ENCODE peak calls at places on chromosomes 1 and 21, in ten cellular contexts. One of them, this sample, is unnamed.

GRCh38 chr1:67679691-67680090 is 5.3 kb upstream of the GADD45A start:
- DNase-seq in pancreas: no peak
- DNase-seq in ovary: no peak
- DNase-seq in thoracic aorta: no peak
- DNase-seq in fibroblast of lung: peak; percentile 61
- DNase-seq in keratinocyte: no peak
- DNase-seq in PC-3: peak; percentile 81
- DNase-seq in H9: no peak
- DNase-seq in neural progenitor cell: no peak
- DNase-seq in endodermal cell: no peak
- DNase-seq in this sample: no peak

GRCh38 chr1:15757575-15758401 is 807 bp upstream of the FBLIM1 start:
- DNase-seq in H9: peak; percentile 70
- DNase-seq in ovary: no peak
- DNase-seq in thoracic aorta: no peak
- DNase-seq in pancreas: no peak
- DNase-seq in fibroblast of lung: peak; percentile 40
- DNase-seq in neural progenitor cell: peak; percentile 73
- DNase-seq in endodermal cell: peak; percentile 83
- DNase-seq in PC-3: peak; percentile 34
- DNase-seq in keratinocyte: no peak
- DNase-seq in this sample: no peak

GRCh38 chr1:66733348-66734017 is 18.8 kb upstream of the DYNLT5 start:
- DNase-seq in keratinocyte: no peak
- DNase-seq in endodermal cell: no peak
- DNase-seq in fibroblast of lung: peak; percentile 62
- DNase-seq in pancreas: no peak
- DNase-seq in PC-3: peak; percentile 68
- DNase-seq in H9: no peak
- DNase-seq in ovary: no peak
- DNase-seq in neural progenitor cell: no peak
- DNase-seq in thoracic aorta: no peak
- DNase-seq in this sample: no peak

GRCh38 chr1:24147194-24147593 is 4.3 kb upstream of the IL22RA1 start:
- DNase-seq in pancreas: no peak
- DNase-seq in thoracic aorta: no peak
- DNase-seq in H9: no peak
- DNase-seq in ovary: no peak
- DNase-seq in neural progenitor cell: no peak
- DNase-seq in fibroblast of lung: no peak
- DNase-seq in keratinocyte: no peak
- DNase-seq in PC-3: no peak
- DNase-seq in endodermal cell: no peak
- DNase-seq in this sample: no peak

GRCh38 chr21:15520811-15521643 is 208.8 kb upstream of the USP25 start:
- DNase-seq in fibroblast of lung: no peak
- DNase-seq in H9: no peak
- DNase-seq in PC-3: peak; percentile 43
- DNase-seq in ovary: no peak
- DNase-seq in thoracic aorta: no peak
- DNase-seq in keratinocyte: no peak
- DNase-seq in endodermal cell: no peak
- DNase-seq in neural progenitor cell: peak; percentile 37
- DNase-seq in pancreas: no peak
- DNase-seq in this sample: no peak

GRCh38 chr21:40471103-40471502 is 375.9 kb downstream of the DSCAM start:
- DNase-seq in pancreas: no peak
- DNase-seq in endodermal cell: no peak
- DNase-seq in keratinocyte: no peak
- DNase-seq in H9: no peak
- DNase-seq in ovary: no peak
- DNase-seq in neural progenitor cell: no peak
- DNase-seq in thoracic aorta: no peak
- DNase-seq in fibroblast of lung: peak; percentile 53
- DNase-seq in PC-3: no peak
- DNase-seq in this sample: no peak

GRCh38 chr1:16085521-16085920 is 12.1 kb upstream of the FAM131C start:
- DNase-seq in PC-3: no peak
- DNase-seq in endodermal cell: no peak
- DNase-seq in keratinocyte: no peak
- DNase-seq in fibroblast of lung: no peak
- DNase-seq in H9: no peak
- DNase-seq in thoracic aorta: no peak
- DNase-seq in pancreas: no peak
- DNase-seq in ovary: no peak
- DNase-seq in neural progenitor cell: no peak
- DNase-seq in this sample: no peak

GRCh38 chr1:74396942-74397341 is 115.5 kb downstream of the LRRC53 start:
- DNase-seq in PC-3: no peak
- DNase-seq in ovary: peak; percentile 51
- DNase-seq in neural progenitor cell: no peak
- DNase-seq in pancreas: no peak
- DNase-seq in keratinocyte: no peak
- DNase-seq in endodermal cell: no peak
- DNase-seq in thoracic aorta: no peak
- DNase-seq in H9: no peak
- DNase-seq in fibroblast of lung: no peak
- DNase-seq in this sample: no peak

GRCh38 chr1:24775901-24776300 is 30.7 kb downstream of the CLIC4 start:
- DNase-seq in pancreas: no peak
- DNase-seq in PC-3: no peak
- DNase-seq in ovary: no peak
- DNase-seq in thoracic aorta: no peak
- DNase-seq in H9: no peak
- DNase-seq in fibroblast of lung: no peak
- DNase-seq in neural progenitor cell: no peak
- DNase-seq in keratinocyte: no peak
- DNase-seq in endodermal cell: no peak
- DNase-seq in this sample: no peak

GRCh38 chr1:46681333-46682034 is 9.8 kb downstream of the TEX38 start:
- DNase-seq in keratinocyte: no peak
- DNase-seq in pancreas: no peak
- DNase-seq in neural progenitor cell: peak; percentile 10
- DNase-seq in PC-3: peak; percentile 18
- DNase-seq in H9: no peak
- DNase-seq in thoracic aorta: no peak
- DNase-seq in ovary: no peak
- DNase-seq in endodermal cell: no peak
- DNase-seq in fibroblast of lung: no peak
- DNase-seq in this sample: no peak

GRCh38 chr1:228416217-228416971 is at the start of gene TRIM17:
- DNase-seq in thoracic aorta: no peak
- DNase-seq in ovary: no peak
- DNase-seq in PC-3: no peak
- DNase-seq in H9: peak; percentile 70
- DNase-seq in endodermal cell: peak; percentile 94
- DNase-seq in neural progenitor cell: peak; percentile 91
- DNase-seq in fibroblast of lung: peak; percentile 23
- DNase-seq in keratinocyte: no peak
- DNase-seq in pancreas: no peak
- DNase-seq in this sample: no peak

GRCh38 chr1:168004531-168004930 is 67.7 kb upstream of the MPC2 start:
- DNase-seq in pancreas: no peak
- DNase-seq in PC-3: no peak
- DNase-seq in ovary: no peak
- DNase-seq in thoracic aorta: no peak
- DNase-seq in H9: no peak
- DNase-seq in fibroblast of lung: no peak
- DNase-seq in endodermal cell: no peak
- DNase-seq in keratinocyte: no peak
- DNase-seq in neural progenitor cell: no peak
- DNase-seq in this sample: no peak

GRCh38 chr1:231419738-231420298 is 2.3 kb downstream of the EGLN1 start:
- DNase-seq in keratinocyte: no peak
- DNase-seq in H9: no peak
- DNase-seq in fibroblast of lung: peak; percentile 38
- DNase-seq in pancreas: no peak
- DNase-seq in neural progenitor cell: peak; percentile 5
- DNase-seq in thoracic aorta: no peak
- DNase-seq in endodermal cell: no peak
- DNase-seq in ovary: no peak
- DNase-seq in PC-3: no peak
- DNase-seq in this sample: no peak

GRCh38 chr1:209073879-209074278 is 509.6 kb upstream of the CAMK1G start:
- DNase-seq in PC-3: no peak
- DNase-seq in H9: no peak
- DNase-seq in fibroblast of lung: no peak
- DNase-seq in ovary: no peak
- DNase-seq in thoracic aorta: no peak
- DNase-seq in endodermal cell: no peak
- DNase-seq in pancreas: no peak
- DNase-seq in neural progenitor cell: no peak
- DNase-seq in keratinocyte: no peak
- DNase-seq in this sample: no peak

GRCh38 chr1:209080170-209080781 is 503.2 kb upstream of the CAMK1G start:
- DNase-seq in PC-3: peak; percentile 77
- DNase-seq in thoracic aorta: no peak
- DNase-seq in keratinocyte: peak; percentile 86
- DNase-seq in ovary: no peak
- DNase-seq in neural progenitor cell: no peak
- DNase-seq in fibroblast of lung: peak; percentile 65
- DNase-seq in H9: no peak
- DNase-seq in endodermal cell: no peak
- DNase-seq in pancreas: no peak
- DNase-seq in this sample: no peak

GRCh38 chr1:209072481-209072880 is 511.0 kb upstream of the CAMK1G start:
- DNase-seq in H9: no peak
- DNase-seq in endodermal cell: no peak
- DNase-seq in keratinocyte: no peak
- DNase-seq in PC-3: peak; percentile 88
- DNase-seq in neural progenitor cell: no peak
- DNase-seq in fibroblast of lung: peak; percentile 36
- DNase-seq in ovary: no peak
- DNase-seq in pancreas: no peak
- DNase-seq in thoracic aorta: no peak
- DNase-seq in this sample: no peak

GRCh38 chr1:209074575-209075250 is 508.8 kb upstream of the CAMK1G start:
- DNase-seq in PC-3: peak; percentile 76
- DNase-seq in keratinocyte: no peak
- DNase-seq in ovary: no peak
- DNase-seq in pancreas: no peak
- DNase-seq in endodermal cell: no peak
- DNase-seq in H9: no peak
- DNase-seq in neural progenitor cell: no peak
- DNase-seq in fibroblast of lung: no peak
- DNase-seq in thoracic aorta: no peak
- DNase-seq in this sample: no peak

GRCh38 chr1:209076688-209077087 is 506.8 kb upstream of the CAMK1G start:
- DNase-seq in neural progenitor cell: no peak
- DNase-seq in thoracic aorta: no peak
- DNase-seq in endodermal cell: no peak
- DNase-seq in ovary: no peak
- DNase-seq in fibroblast of lung: peak; percentile 12
- DNase-seq in pancreas: no peak
- DNase-seq in H9: no peak
- DNase-seq in PC-3: peak; percentile 67
- DNase-seq in keratinocyte: no peak
- DNase-seq in this sample: no peak
- TF ChIP-seq CTCF in neural progenitor cell: peak; percentile 10
- TF ChIP-seq CTCF in thoracic aorta: no peak
- TF ChIP-seq CTCF in endodermal cell: peak; percentile 58
- TF ChIP-seq CTCF in ovary: no peak
- TF ChIP-seq CTCF in fibroblast of lung: no peak
- TF ChIP-seq CTCF in pancreas: no peak
- TF ChIP-seq CTCF in H9: peak; percentile 61
- TF ChIP-seq CTCF in PC-3: peak; percentile 86
- TF ChIP-seq CTCF in keratinocyte: peak; percentile 67
- TF ChIP-seq CTCF in this sample: no peak

GRCh38 chr1:51867479-51868232 is 10.9 kb downstream of the NRDC start:
- DNase-seq in pancreas: no peak
- DNase-seq in thoracic aorta: no peak
- DNase-seq in neural progenitor cell: no peak
- DNase-seq in PC-3: no peak
- DNase-seq in H9: no peak
- DNase-seq in keratinocyte: no peak
- DNase-seq in fibroblast of lung: no peak
- DNase-seq in ovary: no peak
- DNase-seq in endodermal cell: no peak
- DNase-seq in this sample: no peak
- H3K4me1 ChIP-seq in pancreas: no peaks in the 10 kb centered on the region
- H3K4me1 ChIP-seq in thoracic aorta: peaks cover 14% of the 10 kb centered on the region
- H3K4me1 ChIP-seq in neural progenitor cell: no peaks in the 10 kb centered on the region
- H3K4me1 ChIP-seq in PC-3: no peaks in the 10 kb centered on the region
- H3K4me1 ChIP-seq in H9: no peaks in the 10 kb centered on the region
- H3K4me1 ChIP-seq in keratinocyte: peaks cover 6% of the 10 kb centered on the region
- H3K4me1 ChIP-seq in fibroblast of lung: no peaks in the 10 kb centered on the region
- H3K4me1 ChIP-seq in ovary: peaks cover 5% of the 10 kb centered on the region
- H3K4me1 ChIP-seq in endodermal cell: no peaks in the 10 kb centered on the region
- H3K4me1 ChIP-seq in this sample: no peaks in the 10 kb centered on the region

GRCh38 chr21:44802396-44803153 is 955 bp upstream of the UBE2G2 start:
- DNase-seq in H9: no peak
- DNase-seq in keratinocyte: no peak
- DNase-seq in PC-3: peak; percentile 51
- DNase-seq in fibroblast of lung: no peak
- DNase-seq in thoracic aorta: no peak
- DNase-seq in ovary: no peak
- DNase-seq in pancreas: no peak
- DNase-seq in neural progenitor cell: peak; percentile 72
- DNase-seq in endodermal cell: peak; percentile 72
- DNase-seq in this sample: no peak
- TF ChIP-seq CTCF in H9: no peak
- TF ChIP-seq CTCF in keratinocyte: no peak
- TF ChIP-seq CTCF in PC-3: no peak
- TF ChIP-seq CTCF in fibroblast of lung: no peak
- TF ChIP-seq CTCF in thoracic aorta: no peak
- TF ChIP-seq CTCF in ovary: no peak
- TF ChIP-seq CTCF in pancreas: no peak
- TF ChIP-seq CTCF in neural progenitor cell: peak; percentile 9
- TF ChIP-seq CTCF in endodermal cell: no peak
- TF ChIP-seq CTCF in this sample: no peak

GRCh38 chr21:44021064-44021463 is 9.0 kb downstream of the TRAPPC10 start:
- DNase-seq in fibroblast of lung: no peak
- DNase-seq in neural progenitor cell: no peak
- DNase-seq in thoracic aorta: no peak
- DNase-seq in keratinocyte: no peak
- DNase-seq in endodermal cell: no peak
- DNase-seq in PC-3: no peak
- DNase-seq in H9: no peak
- DNase-seq in ovary: no peak
- DNase-seq in pancreas: no peak
- DNase-seq in this sample: no peak

GRCh38 chr21:44027607-44028286 is 15.6 kb downstream of the TRAPPC10 start:
- DNase-seq in keratinocyte: no peak
- DNase-seq in ovary: no peak
- DNase-seq in PC-3: peak; percentile 75
- DNase-seq in fibroblast of lung: no peak
- DNase-seq in pancreas: no peak
- DNase-seq in thoracic aorta: no peak
- DNase-seq in H9: no peak
- DNase-seq in endodermal cell: no peak
- DNase-seq in neural progenitor cell: no peak
- DNase-seq in this sample: no peak

GRCh38 chr21:44020551-44020950 is 8.4 kb downstream of the TRAPPC10 start:
- DNase-seq in thoracic aorta: no peak
- DNase-seq in PC-3: no peak
- DNase-seq in pancreas: no peak
- DNase-seq in ovary: no peak
- DNase-seq in neural progenitor cell: no peak
- DNase-seq in endodermal cell: no peak
- DNase-seq in fibroblast of lung: no peak
- DNase-seq in keratinocyte: no peak
- DNase-seq in H9: no peak
- DNase-seq in this sample: no peak

GRCh38 chr21:44024895-44025353 is 12.8 kb downstream of the TRAPPC10 start:
- DNase-seq in keratinocyte: no peak
- DNase-seq in thoracic aorta: no peak
- DNase-seq in PC-3: no peak
- DNase-seq in endodermal cell: peak; percentile 61
- DNase-seq in ovary: peak; percentile 58
- DNase-seq in neural progenitor cell: peak; percentile 31
- DNase-seq in H9: no peak
- DNase-seq in fibroblast of lung: peak; percentile 79
- DNase-seq in pancreas: no peak
- DNase-seq in this sample: no peak

GRCh38 chr21:44024257-44024656 is 12.1 kb downstream of the TRAPPC10 start:
- DNase-seq in endodermal cell: no peak
- DNase-seq in keratinocyte: no peak
- DNase-seq in H9: no peak
- DNase-seq in neural progenitor cell: no peak
- DNase-seq in pancreas: no peak
- DNase-seq in PC-3: no peak
- DNase-seq in thoracic aorta: no peak
- DNase-seq in ovary: no peak
- DNase-seq in fibroblast of lung: no peak
- DNase-seq in this sample: no peak
- H3K4me1 ChIP-seq in endodermal cell: peaks cover 17% of the 10 kb centered on the region
- H3K4me1 ChIP-seq in keratinocyte: peaks cover 20% of the 10 kb centered on the region
- H3K4me1 ChIP-seq in H9: peaks cover 3% of the 10 kb centered on the region
- H3K4me1 ChIP-seq in neural progenitor cell: peaks cover 26% of the 10 kb centered on the region
- H3K4me1 ChIP-seq in pancreas: no peaks in the 10 kb centered on the region
- H3K4me1 ChIP-seq in PC-3: peaks cover 16% of the 10 kb centered on the region
- H3K4me1 ChIP-seq in thoracic aorta: peaks cover 14% of the 10 kb centered on the region
- H3K4me1 ChIP-seq in ovary: peaks cover 12% of the 10 kb centered on the region
- H3K4me1 ChIP-seq in fibroblast of lung: peaks cover 10% of the 10 kb centered on the region
- H3K4me1 ChIP-seq in this sample: peaks cover 20% of the 10 kb centered on the region